ENCODE peak calls at places on chromosomes 2 and 18, in seven cellular contexts. B is psoas muscle, R is upper lobe of right lung, Z is HFF-Myc, S is nephron progenitor cell, X is lower lobe of right lung, D is prostate gland. H is an unnamed sample.

GRCh38 chr2:186129767-186130581 is 356.1 kb upstream of the ZC3H15 start:
- DNase-seq in B (no peak), R (no peak), Z (no peak), S (no peak), X (no peak), D (no peak), H (no peak)

GRCh38 chr18:42953306-42953705 is 162.2 kb downstream of the RIT2 start:
- DNase-seq in B (no peak), R (no peak), Z (no peak), S (no peak), X (no peak), D (no peak), H (no peak)

GRCh38 chr2:171798156-171798815 is 95.8 kb downstream of the SLC25A12 start:
- DNase-seq in B (no peak), R (no peak), Z (peak), S (no peak), X (no peak), D (no peak), H (peak)

GRCh38 chr2:181203916-181204315 is 223.5 kb downstream of the UBE2E3 start:
- DNase-seq in B (no peak), R (no peak), Z (no peak), S (no peak), X (no peak), D (no peak), H (no peak)

GRCh38 chr2:74525717-74526648 is at the start of gene DQX1:
- DNase-seq in B (no peak), R (no peak), Z (no peak), S (no peak), X (no peak), D (no peak), H (no peak)

GRCh38 chr2:230907361-230908093 is 17.5 kb downstream of the GPR55 start:
- DNase-seq in B (no peak), R (peak), Z (no peak), S (no peak), X (no peak), D (no peak), H (no peak)

GRCh38 chr2:12074126-12074883 is 327.9 kb downstream of the LPIN1 start:
- DNase-seq in B (no peak), R (no peak), Z (no peak), S (no peak), X (no peak), D (no peak), H (no peak)

GRCh38 chr18:54829856-54830255 is 1.6 kb downstream of the RAB27B start:
- DNase-seq in B (no peak), R (no peak), Z (no peak), S (no peak), X (no peak), D (peak), H (no peak)

GRCh38 chr2:241254904-241255351 is 60.5 kb downstream of the HDLBP start:
- DNase-seq in B (no peak), R (no peak), Z (no peak), S (no peak), X (no peak), D (no peak), H (no peak)

GRCh38 chr2:5691659-5692529 is at the start of gene SOX11:
- DNase-seq in B (no peak), R (no peak), Z (peak), S (peak), X (no peak), D (no peak), H (peak)

GRCh38 chr18:31512203-31512764 is 14.3 kb downstream of the DSG2 start:
- DNase-seq in B (no peak), R (no peak), Z (no peak), S (peak), X (no peak), D (no peak), H (no peak)

GRCh38 chr2:52034706-52035105 is 1002.8 kb upstream of the NRXN1 start:
- DNase-seq in B (no peak), R (no peak), Z (no peak), S (no peak), X (no peak), D (no peak), H (no peak)
- TF ChIP-seq CTCF in B (no peak), R (no peak), Z (no peak), S (no peak), X (no peak), D (no peak), H (peak)

DNA sequence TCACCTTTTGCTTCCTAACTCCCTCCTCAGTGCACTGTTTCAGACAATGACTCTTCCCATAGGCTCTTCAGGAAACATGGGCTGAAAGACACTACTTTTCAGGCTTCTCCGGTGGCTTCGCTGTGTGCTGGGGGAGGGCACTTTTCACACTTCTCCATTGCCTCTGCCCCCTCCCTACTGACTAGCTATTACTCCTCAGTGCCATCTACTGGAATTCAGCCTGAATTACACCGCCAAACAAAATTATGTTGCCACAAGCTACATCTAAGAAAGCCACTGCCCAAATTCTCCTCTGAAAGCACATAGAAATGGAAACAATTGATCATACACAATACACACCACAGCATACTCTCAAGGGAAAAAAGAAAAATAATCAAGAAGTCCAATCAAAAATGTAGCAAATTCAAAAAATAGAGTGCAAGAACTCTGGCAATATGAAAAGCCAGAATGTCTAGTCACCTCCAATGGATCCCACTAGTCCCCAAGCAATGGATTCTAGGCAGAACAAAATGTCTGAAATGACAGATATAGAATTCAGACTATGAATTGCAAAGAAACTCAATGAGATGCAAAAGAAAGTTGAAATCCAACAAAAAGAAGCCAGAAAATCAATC is 1139.4 kb upstream of the GYPC start:
- DNase-seq in B (no peak), R (no peak), Z (no peak), S (peak), X (no peak), D (no peak), H (no peak)
- TF ChIP-seq CTCF in B (no peak), R (peak), Z (peak), S (peak), X (peak), D (no peak), H (peak)

DNA sequence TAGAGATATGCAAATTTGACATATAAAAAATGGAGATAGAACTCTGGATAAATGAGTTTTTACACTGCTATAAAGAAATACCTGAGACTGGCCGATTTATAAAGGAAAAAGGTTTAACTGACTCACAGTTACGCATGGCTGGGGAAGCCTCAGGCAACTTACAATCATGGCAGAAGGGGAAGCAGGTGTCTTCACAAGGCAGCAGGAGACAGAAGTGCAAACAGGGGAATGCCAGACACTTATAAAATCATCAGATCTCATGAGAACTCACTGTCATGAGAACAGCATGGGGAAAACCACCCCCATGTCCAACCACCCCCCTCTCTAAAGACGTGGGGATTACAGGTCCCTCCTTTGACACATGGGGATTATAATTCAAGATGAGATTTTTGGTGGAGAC is 1540.2 kb upstream of the SLC39A10 start:
- DNase-seq in B (no peak), R (no peak), Z (no peak), S (no peak), X (no peak), D (no peak), H (no peak)
- TF ChIP-seq CTCF in B (no peak), R (no peak), Z (no peak), S (no peak), X (no peak), D (no peak), H (no peak)

GRCh38 chr2:39733070-39733674 is 45.9 kb downstream of the THUMPD2 start:
- DNase-seq in B (no peak), R (no peak), Z (no peak), S (no peak), X (no peak), D (no peak), H (no peak)
- TF ChIP-seq CTCF in B (no peak), R (no peak), Z (no peak), S (no peak), X (no peak), D (no peak), H (no peak)

DNA sequence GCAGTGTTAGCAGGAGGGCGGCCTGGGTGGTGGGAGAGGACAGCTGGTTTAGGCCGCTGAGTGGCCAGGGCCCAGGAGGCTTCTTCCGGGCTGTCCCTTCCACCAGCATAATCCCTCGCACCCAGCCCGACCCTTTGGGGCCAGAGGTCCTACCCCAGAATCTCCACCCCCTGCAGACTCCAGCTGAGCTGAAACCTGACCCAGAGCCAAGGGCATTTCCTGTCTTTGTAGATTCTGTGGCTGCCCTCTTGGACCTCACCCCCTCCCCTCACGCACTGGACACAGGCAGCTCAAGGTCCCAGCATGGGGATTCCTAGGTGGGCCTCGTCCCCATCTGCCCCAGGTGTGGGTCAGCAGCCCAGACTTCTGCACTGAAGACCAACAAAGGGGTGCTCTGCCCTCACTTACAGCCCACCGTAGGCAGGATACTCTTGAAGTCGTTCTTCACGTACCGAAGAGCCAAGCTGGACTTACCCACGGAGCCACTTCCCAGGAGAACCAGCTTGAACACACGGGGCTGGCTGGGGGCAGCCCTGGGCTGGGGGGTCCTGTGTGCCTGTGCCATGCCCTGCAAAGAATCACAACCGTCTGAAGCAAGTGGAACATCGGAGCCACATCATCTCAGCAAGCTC is 4.8 kb downstream of the RAB17 start:
- DNase-seq in B (no peak), R (no peak), Z (no peak), S (no peak), X (peak), D (no peak), H (no peak)
- TF ChIP-seq CTCF in B (no peak), R (no peak), Z (no peak), S (no peak), X (no peak), D (no peak), H (no peak)

H was measured in neural crest cell.